ENCODE peak calls at places on chromosomes 2 and 18, in nine cellular contexts. L is hypothalamus; K is T-helper 2 cell treated with Interferon-gamma antibody and Interleukin-4, amounts not matched to agents 5 μg/mL and 100 μg/mL, for 36 hours; H is stimulated activated CD4-positive, alpha-beta T cell treated with anti-CD3 and anti-CD28 coated beads, TNF-alpha, amount 100 ng/mL, for 4 hours; F is sigmoid colon; B is mesothelial cell of epicardium; N is uterus; O is 8988T; V is SK-N-SH. E is an unnamed sample.

GRCh38 chr2:190069936-190070696 is 7.6 kb upstream of the MSTN start:
- DNase-seq in L (no peak), K (no peak), H (no peak), F (no peak), B (no peak), N (peak), O (no peak), V (peak), E (peak)

GRCh38 chr2:55043841-55044240 is 6.4 kb downstream of the RTN4 start:
- DNase-seq in L (no peak), K (no peak), H (no peak), F (no peak), B (no peak), N (no peak), O (no peak), V (no peak), E (no peak)

GRCh38 chr2:105919826-105920225 is 175.1 kb downstream of the NCK2 start:
- DNase-seq in L (no peak), K (no peak), H (no peak), F (no peak), B (no peak), N (no peak), O (no peak), V (no peak), E (no peak)

GRCh38 chr2:150234787-150235512 is 252.5 kb downstream of the RND3 start:
- DNase-seq in L (no peak), K (no peak), H (no peak), F (no peak), B (no peak), N (no peak), O (no peak), V (no peak), E (no peak)

GRCh38 chr2:17830053-17831034 is 14.1 kb downstream of the MSGN1 start:
- DNase-seq in L (peak), K (peak), H (peak), F (no peak), B (peak), N (peak), O (peak), V (peak), E (peak)

GRCh38 chr2:95278637-95279225 is 4.5 kb downstream of the PROM2 start:
- DNase-seq in L (no peak), K (no peak), H (no peak), F (peak), B (no peak), N (no peak), O (no peak), V (no peak), E (no peak)

GRCh38 chr2:45778720-45779171 is 127.3 kb downstream of the PRKCE start:
- DNase-seq in L (no peak), K (peak), H (peak), F (peak), B (no peak), N (peak), O (peak), V (peak), E (peak)

GRCh38 chr2:182642328-182642727 is 73.7 kb upstream of the DNAJC10 start:
- DNase-seq in L (no peak), K (peak), H (no peak), F (peak), B (no peak), N (peak), O (no peak), V (peak), E (peak)

GRCh38 chr2:177002983-177003382 is 209.6 kb upstream of the HNRNPA3 start:
- DNase-seq in L (no peak), K (no peak), H (no peak), F (no peak), B (no peak), N (no peak), O (no peak), V (no peak), E (no peak)

GRCh38 chr18:30908381-30908780 is 134.2 kb downstream of the DSC3 start:
- DNase-seq in L (no peak), K (no peak), H (no peak), F (no peak), B (no peak), N (no peak), O (no peak), V (no peak), E (no peak)

GRCh38 chr2:12708508-12709206 is 8.1 kb upstream of the TRIB2 start:
- DNase-seq in L (no peak), K (no peak), H (no peak), F (no peak), B (no peak), N (no peak), O (no peak), V (no peak), E (no peak)

GRCh38 chr2:223055836-223056235 is 3.8 kb downstream of the KCNE4 start:
- DNase-seq in L (no peak), K (no peak), H (no peak), F (peak), B (no peak), N (peak), O (no peak), V (no peak), E (no peak)

GRCh38 chr18:54932472-54932871 is 26.8 kb downstream of the CCDC68 start:
- DNase-seq in L (no peak), K (no peak), H (no peak), F (no peak), B (no peak), N (no peak), O (no peak), V (no peak), E (no peak)

GRCh38 chr2:239249048-239249447 is 151.8 kb downstream of the HDAC4 start:
- DNase-seq in L (no peak), K (no peak), H (no peak), F (peak), B (no peak), N (no peak), O (no peak), V (no peak), E (no peak)

GRCh38 chr2:18433872-18434271 is 126.6 kb downstream of the RDH14 start:
- DNase-seq in L (no peak), K (no peak), H (no peak), F (no peak), B (no peak), N (no peak), O (no peak), V (no peak), E (no peak)

GRCh38 chr2:202608142-202608852 is 26.5 kb upstream of the FAM117B start:
- DNase-seq in L (no peak), K (no peak), H (no peak), F (no peak), B (no peak), N (no peak), O (no peak), V (no peak), E (no peak)

GRCh38 chr2:193749485-193749884 is 1554.8 kb upstream of the TMEFF2 start:
- DNase-seq in L (no peak), K (no peak), H (no peak), F (no peak), B (no peak), N (no peak), O (no peak), V (no peak), E (no peak)

GRCh38 chr18:10242922-10243680 is 211.3 kb upstream of the APCDD1 start:
- DNase-seq in L (no peak), K (no peak), H (no peak), F (no peak), B (no peak), N (no peak), O (no peak), V (no peak), E (no peak)

GRCh38 chr2:61853848-61854434 is at the start of gene FAM161A:
- DNase-seq in L (peak), K (peak), H (peak), F (peak), B (peak), N (peak), O (peak), V (peak), E (peak)

GRCh38 chr18:12703714-12704113 is 872 bp downstream of the PSMG2 start:
- DNase-seq in L (no peak), K (no peak), H (no peak), F (no peak), B (no peak), N (no peak), O (no peak), V (peak), E (no peak)

GRCh38 chr2:81250270-81250669 is 945.7 kb upstream of the LRRTM1 start:
- DNase-seq in L (no peak), K (no peak), H (no peak), F (no peak), B (no peak), N (no peak), O (no peak), V (no peak), E (no peak)